ENCODE peak calls at places on chromosomes 2 and 18, in six cellular contexts. U is astrocyte, D is GM23248, I is K562, O is osteoblast, B is H1. J is an unnamed sample. For H3K27me3 and H3K79me2, the result is how much of the 10 kb centered on the place peaks cover.

GRCh38 chr18:79510046-79510685 is 114.4 kb downstream of the NFATC1 start:
- DNase-seq in O (peak), D (no peak), B (no peak), I (no peak), U (no peak), J (no peak)

GRCh38 chr2:160271166-160272086 is 71.4 kb upstream of the ITGB6 start:
- DNase-seq in O (no peak), U (no peak), I (no peak), D (no peak), B (no peak), J (no peak)

GRCh38 chr18:55781481-55781957 is 193.5 kb upstream of the TCF4 start:
- DNase-seq in I (peak), O (peak), D (peak), U (peak), B (peak), J (no peak)

GRCh38 chr2:184611221-184612085 is 13.1 kb downstream of the ZNF804A start:
- DNase-seq in D (peak), B (no peak), I (peak), O (no peak), U (peak), J (peak)

GRCh38 chr2:238235331-238235732 is 4.5 kb downstream of the HES6 start:
- DNase-seq in D (peak), I (no peak), B (no peak), U (no peak), O (peak), J (no peak)

GRCh38 chr2:117359266-117359970 is 455.1 kb upstream of the DDX18 start:
- DNase-seq in U (no peak), I (no peak), D (no peak), B (no peak), O (no peak), J (no peak)

GRCh38 chr2:94958245-94958644 is 67.3 kb upstream of the MAL start:
- DNase-seq in B (no peak), D (no peak), U (no peak), I (no peak), O (no peak), J (no peak)

GRCh38 chr2:240429872-240430491 is 5.5 kb upstream of the GPC1 start:
- DNase-seq in O (peak), I (no peak), U (no peak), D (no peak), B (peak), J (no peak)

GRCh38 chr2:100924520-100925451 is 77.3 kb upstream of the RPL31 start:
- DNase-seq in D (peak), I (no peak), U (peak), O (peak), B (no peak), J (peak)

GRCh38 chr2:159684796-159685195 is 27.5 kb upstream of the MARCHF7 start:
- DNase-seq in O (peak), D (peak), U (peak), B (no peak), I (no peak), J (no peak)

GRCh38 chr2:45892236-45892701 is 240.8 kb downstream of the PRKCE start:
- DNase-seq in U (peak), D (no peak), B (no peak), I (no peak), O (no peak), J (no peak)

GRCh38 chr2:74379851-74380789 is at the start of gene DCTN1:
- DNase-seq in D (peak), U (peak), O (peak), B (peak), I (peak), J (peak)

GRCh38 chr2:195056001-195056400 is 601.0 kb upstream of the SLC39A10 start:
- DNase-seq in I (no peak), D (no peak), U (no peak), B (no peak), O (no peak), J (no peak)

GRCh38 chr2:237254369-237254861 is 159.5 kb downstream of the COL6A3 start:
- DNase-seq in D (peak), O (no peak), I (no peak), B (no peak), U (peak), J (no peak)

GRCh38 chr2:220460257-220460985 is 833.0 kb downstream of the SLC4A3 start:
- DNase-seq in I (no peak), O (no peak), B (no peak), U (no peak), D (no peak), J (peak)

GRCh38 chr2:54632733-54633692 is 90.4 kb upstream of the EML6 start:
- DNase-seq in I (no peak), U (peak), D (peak), O (peak), B (no peak), J (no peak)

GRCh38 chr2:41194235-41194634 is 742.3 kb upstream of the SLC8A1 start:
- DNase-seq in O (no peak), D (peak), I (no peak), B (no peak), U (peak), J (no peak)

GRCh38 chr18:79396431-79397287 is 929 bp downstream of the NFATC1 start:
- DNase-seq in B (peak), U (peak), D (peak), I (no peak), O (peak), J (peak)

GRCh38 chr2:104901037-104901851 is 47.3 kb downstream of the POU3F3 start:
- DNase-seq in B (no peak), U (no peak), I (no peak), O (no peak), D (no peak), J (no peak)

GRCh38 chr18:6370886-6371635 is 43.6 kb downstream of the L3MBTL4 start:
- DNase-seq in O (no peak), D (no peak), I (no peak), B (no peak), U (no peak), J (no peak)

GRCh38 chr2:213122730-213123129 is 28.7 kb downstream of the IKZF2 start:
- DNase-seq in U (no peak), B (no peak), I (no peak), D (no peak), O (peak), J (no peak)

GRCh38 chr2:228767196-228767595 is 503.9 kb downstream of the PID1 start:
- DNase-seq in U (peak), I (no peak), B (no peak), O (peak), D (peak), J (no peak)

GRCh38 chr2:58291726-58292430 is 50.8 kb upstream of the FANCL start:
- DNase-seq in I (no peak), U (no peak), O (no peak), B (no peak), D (no peak), J (no peak)

GRCh38 chr2:7819316-7819715 is 862.5 kb upstream of the ID2 start:
- DNase-seq in U (no peak), I (no peak), O (no peak), D (peak), B (no peak), J (no peak)

GRCh38 chr2:68031546-68032160 is 31.2 kb downstream of the C1D start:
- DNase-seq in O (no peak), B (no peak), I (peak), D (peak), U (peak), J (peak)

GRCh38 chr2:169768262-169768995 is 30.2 kb upstream of the SSB start:
- DNase-seq in D (peak), O (no peak), I (no peak), U (no peak), B (no peak), J (no peak)

GRCh38 chr2:112995346-112995920 is 9.8 kb upstream of the IL36A start:
- DNase-seq in O (no peak), U (no peak), D (no peak), B (no peak), I (no peak), J (no peak)

GRCh38 chr2:112493048-112493447 is 11.1 kb downstream of the TTL start:
- DNase-seq in O (peak), D (peak), I (no peak), U (no peak), B (no peak), J (no peak)

GRCh38 chr2:43082111-43082877 is 144.1 kb downstream of the ZFP36L2 start:
- DNase-seq in O (peak), U (peak), D (peak), I (no peak), B (no peak), J (no peak)

GRCh38 chr18:49510393-49511115 is 23.5 kb upstream of the C18orf32 start:
- DNase-seq in D (peak), B (peak), U (no peak), O (peak), I (peak), J (peak)

GRCh38 chr2:226887940-226888339 is 52.1 kb downstream of the RHBDD1 start:
- DNase-seq in B (no peak), D (peak), I (no peak), U (peak), O (peak), J (no peak)

GRCh38 chr18:2895391-2895790 is 48.6 kb downstream of the EMILIN2 start:
- DNase-seq in O (no peak), I (no peak), U (no peak), B (no peak), D (no peak), J (no peak)

GRCh38 chr2:28454016-28454930 is 41.6 kb upstream of the PLB1 start:
- DNase-seq in U (no peak), D (peak), I (no peak), O (peak), B (no peak), J (no peak)

GRCh38 chr2:25312958-25313710 is 28.6 kb downstream of the DNMT3A start:
- DNase-seq in U (no peak), B (no peak), I (peak), D (no peak), O (no peak), J (no peak)

GRCh38 chr2:237731663-237732062 is 66.9 kb upstream of the RBM44 start:
- DNase-seq in I (no peak), U (peak), O (peak), B (no peak), D (peak), J (no peak)

GRCh38 chr2:115694651-115695050 is 1252.2 kb downstream of the DPP10 start:
- DNase-seq in D (no peak), I (no peak), U (no peak), B (no peak), O (no peak), J (no peak)

GRCh38 chr2:115691409-115691808 is 1249.0 kb downstream of the DPP10 start:
- DNase-seq in O (no peak), B (no peak), I (no peak), U (no peak), D (no peak), J (no peak)
- H3K27me3 ChIP-seq in O (under half), B (under half), I (under half), U (under half), D (under half), J (under half)

DNA sequence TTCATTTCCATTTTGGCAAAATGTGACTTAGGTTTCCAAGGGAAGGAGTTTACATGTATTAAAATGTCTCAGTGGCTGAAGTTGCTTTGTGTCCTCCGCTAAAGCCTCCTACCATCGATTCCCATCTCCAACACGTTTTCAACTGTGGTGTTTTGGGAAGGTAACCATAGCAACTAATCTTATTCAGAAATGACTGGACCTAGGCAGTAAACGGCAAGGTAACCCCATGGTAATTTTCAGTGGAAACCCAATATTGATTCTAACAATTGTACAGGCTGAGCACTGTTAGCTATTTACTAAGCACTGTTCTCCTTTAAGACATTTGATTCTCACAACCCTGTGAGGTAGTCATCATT is 36.0 kb downstream of the FASTKD2 start:
- DNase-seq in O (no peak), D (no peak), I (no peak), B (no peak), U (no peak), J (no peak)
- H3K79me2 ChIP-seq in O (under half), D (under half), I (under half), B (under half), U (under half), J (under half)

GRCh38 chr2:120398051-120398960 is 52.4 kb downstream of the INHBB start:
- DNase-seq in O (peak), I (no peak), D (peak), U (peak), B (no peak), J (no peak)
- H3K27me3 ChIP-seq in O (under half), I (half or more), D (under half), U (under half), B (under half), J (under half)

DNA sequence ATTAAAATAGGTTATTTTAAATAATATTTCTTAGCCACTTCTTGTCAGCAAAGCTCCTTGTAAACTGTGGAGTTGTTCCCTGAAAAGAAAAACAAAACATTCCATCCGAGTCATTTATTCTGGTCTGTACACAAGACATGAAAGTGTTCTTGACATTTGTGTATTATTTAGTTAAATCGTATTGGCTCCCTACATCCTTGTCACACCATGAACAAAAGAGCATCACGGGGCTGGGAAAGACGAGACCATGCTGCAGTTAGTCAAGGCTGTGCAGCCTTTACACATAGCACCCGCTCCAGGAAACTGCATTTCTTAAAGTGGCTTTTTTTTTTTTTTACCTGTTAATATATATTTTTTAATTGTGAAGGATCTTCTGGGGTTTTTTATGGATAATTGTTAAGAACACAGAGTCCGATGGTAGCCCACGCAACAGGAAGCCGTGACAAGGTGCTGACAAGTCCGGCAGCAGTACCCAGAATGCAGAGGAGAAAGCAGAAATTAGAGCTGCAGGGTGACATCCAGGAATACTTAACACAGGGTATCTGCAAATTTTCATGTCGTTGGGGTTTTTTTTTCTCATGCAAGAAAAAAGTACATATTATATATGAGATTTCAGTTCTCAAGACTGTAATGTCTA is 588.4 kb downstream of the ARHGAP15 start:
- DNase-seq in B (no peak), D (peak), O (no peak), I (no peak), U (peak), J (no peak)
- H3K79me2 ChIP-seq in B (under half), D (under half), O (under half), I (under half), U (under half), J (under half)

GRCh38 chr2:26590960-26591618 is 50.1 kb downstream of the CIB4 start:
- DNase-seq in O (peak), U (no peak), D (no peak), B (peak), I (no peak), J (no peak)
- H3K27me3 ChIP-seq in O (half or more), U (half or more), D (half or more), B (under half), I (under half), J (under half)

GRCh38 chr2:32383858-32384257 is 27.0 kb downstream of the BIRC6 start:
- DNase-seq in D (no peak), O (no peak), I (no peak), B (no peak), U (no peak), J (no peak)
- H3K79me2 ChIP-seq in D (half or more), O (half or more), I (half or more), B (under half), U (half or more), J (half or more)

J was measured in Karpas-422.